ENCODE peak calls at places on chromosomes 12 and 14, in four cellular contexts. One of them, this sample, is unnamed. For H3K27me3, the result is how much of the 10 kb centered on the place peaks cover.

GRCh38 chr12:103879048-103879692 is 38.1 kb upstream of the NT5DC3 start:
- DNase-seq in K562: no peak
- DNase-seq in HCT116: no peak
- DNase-seq in adrenal gland: no peak
- DNase-seq in this sample: no peak

GRCh38 chr12:6465467-6466183 is 4.9 kb downstream of the VAMP1 start:
- DNase-seq in K562: peak
- DNase-seq in HCT116: peak
- DNase-seq in adrenal gland: peak
- DNase-seq in this sample: peak

GRCh38 chr12:119990382-119990874 is 1.4 kb downstream of the BICDL1 start:
- DNase-seq in adrenal gland: no peak
- DNase-seq in K562: no peak
- DNase-seq in HCT116: no peak
- DNase-seq in this sample: no peak

GRCh38 chr12:52903855-52904508 is 894 bp downstream of the KRT8 start:
- DNase-seq in HCT116: no peak
- DNase-seq in adrenal gland: no peak
- DNase-seq in K562: peak
- DNase-seq in this sample: no peak

GRCh38 chr12:112107728-112108447 is 695 bp downstream of the NAA25 start:
- DNase-seq in adrenal gland: peak
- DNase-seq in HCT116: no peak
- DNase-seq in K562: peak
- DNase-seq in this sample: no peak

GRCh38 chr14:21518725-21519124 is 7.4 kb downstream of the SALL2 start:
- DNase-seq in K562: no peak
- DNase-seq in HCT116: no peak
- DNase-seq in adrenal gland: no peak
- DNase-seq in this sample: no peak

GRCh38 chr14:53444677-53445312 is 291.7 kb upstream of the DDHD1 start:
- DNase-seq in K562: no peak
- DNase-seq in adrenal gland: no peak
- DNase-seq in HCT116: no peak
- DNase-seq in this sample: no peak

GRCh38 chr12:47991592-47991991 is 12.7 kb downstream of the COL2A1 start:
- DNase-seq in HCT116: no peak
- DNase-seq in K562: no peak
- DNase-seq in adrenal gland: no peak
- DNase-seq in this sample: no peak

GRCh38 chr12:111440631-111441030 is 34.9 kb downstream of the SH2B3 start:
- DNase-seq in K562: no peak
- DNase-seq in adrenal gland: no peak
- DNase-seq in HCT116: no peak
- DNase-seq in this sample: no peak

GRCh38 chr14:72518809-72519377 is 375.0 kb downstream of the DPF3 start:
- DNase-seq in adrenal gland: no peak
- DNase-seq in HCT116: no peak
- DNase-seq in K562: no peak
- DNase-seq in this sample: no peak

GRCh38 chr12:89461649-89462612 is 62.7 kb downstream of the GALNT4 start:
- DNase-seq in adrenal gland: no peak
- DNase-seq in HCT116: peak
- DNase-seq in K562: peak
- DNase-seq in this sample: no peak

GRCh38 chr14:65277027-65277426 is 135.5 kb upstream of the FUT8 start:
- DNase-seq in K562: no peak
- DNase-seq in adrenal gland: no peak
- DNase-seq in HCT116: no peak
- DNase-seq in this sample: no peak

GRCh38 chr12:24979286-24979685 is 30.4 kb upstream of the BCAT1 start:
- DNase-seq in HCT116: no peak
- DNase-seq in adrenal gland: no peak
- DNase-seq in K562: no peak
- DNase-seq in this sample: no peak

GRCh38 chr12:6891637-6892036 is 13.0 kb upstream of the LRRC23 start:
- DNase-seq in HCT116: no peak
- DNase-seq in adrenal gland: no peak
- DNase-seq in K562: no peak
- DNase-seq in this sample: no peak

GRCh38 chr12:93894391-93895095 is 217.4 kb downstream of the CRADD start:
- DNase-seq in HCT116: no peak
- DNase-seq in adrenal gland: peak
- DNase-seq in K562: no peak
- DNase-seq in this sample: peak

GRCh38 chr12:75190846-75191245 is 18.8 kb downstream of the KCNC2 start:
- DNase-seq in adrenal gland: no peak
- DNase-seq in HCT116: no peak
- DNase-seq in K562: no peak
- DNase-seq in this sample: no peak

GRCh38 chr14:22973217-22974032 is 8.9 kb downstream of the AJUBA start:
- DNase-seq in K562: peak
- DNase-seq in adrenal gland: peak
- DNase-seq in HCT116: no peak
- DNase-seq in this sample: no peak

GRCh38 chr14:24310666-24311604 is at the start of gene LTB4R:
- DNase-seq in adrenal gland: peak
- DNase-seq in HCT116: no peak
- DNase-seq in K562: no peak
- DNase-seq in this sample: no peak

GRCh38 chr14:23066368-23066767 is 9.0 kb upstream of the CDH24 start:
- DNase-seq in K562: no peak
- DNase-seq in adrenal gland: no peak
- DNase-seq in HCT116: no peak
- DNase-seq in this sample: no peak

GRCh38 chr14:101872333-101872732 is 92.0 kb upstream of the DYNC1H1 start:
- DNase-seq in adrenal gland: no peak
- DNase-seq in K562: no peak
- DNase-seq in HCT116: no peak
- DNase-seq in this sample: no peak

GRCh38 chr14:103538291-103539055 is 9.5 kb downstream of the TRMT61A start:
- DNase-seq in adrenal gland: peak
- DNase-seq in HCT116: no peak
- DNase-seq in K562: no peak
- DNase-seq in this sample: no peak

GRCh38 chr12:3491938-3492867 is 1.2 kb downstream of the PRMT8 start:
- DNase-seq in K562: peak
- DNase-seq in adrenal gland: peak
- DNase-seq in HCT116: no peak
- DNase-seq in this sample: no peak

GRCh38 chr12:25995906-25996305 is 37.4 kb downstream of the RASSF8 start:
- DNase-seq in K562: no peak
- DNase-seq in adrenal gland: no peak
- DNase-seq in HCT116: no peak
- DNase-seq in this sample: no peak

GRCh38 chr14:106872619-106873446 is 1346.5 kb downstream of the TMEM121 start:
- DNase-seq in adrenal gland: peak
- DNase-seq in K562: peak
- DNase-seq in HCT116: no peak
- DNase-seq in this sample: no peak

GRCh38 chr12:122060069-122060468 is 18.5 kb upstream of the MLXIP start:
- DNase-seq in HCT116: no peak
- DNase-seq in adrenal gland: no peak
- DNase-seq in K562: no peak
- DNase-seq in this sample: no peak

GRCh38 chr12:107092669-107093546 is 441 bp downstream of the CRY1 start:
- DNase-seq in adrenal gland: peak
- DNase-seq in K562: peak
- DNase-seq in HCT116: no peak
- DNase-seq in this sample: peak

GRCh38 chr12:27607611-27608010 is 83.6 kb downstream of the PPFIBP1 start:
- DNase-seq in adrenal gland: no peak
- DNase-seq in K562: no peak
- DNase-seq in HCT116: no peak
- DNase-seq in this sample: no peak

GRCh38 chr12:68648179-68648578 is 37.5 kb downstream of the RAP1B start:
- DNase-seq in HCT116: no peak
- DNase-seq in K562: no peak
- DNase-seq in adrenal gland: no peak
- DNase-seq in this sample: no peak

GRCh38 chr12:71871116-71871515 is 31.6 kb downstream of the TBC1D15 start:
- DNase-seq in HCT116: no peak
- DNase-seq in adrenal gland: no peak
- DNase-seq in K562: no peak
- DNase-seq in this sample: no peak

GRCh38 chr12:80838024-80838658 is 99.6 kb downstream of the LIN7A start:
- DNase-seq in K562: no peak
- DNase-seq in HCT116: no peak
- DNase-seq in adrenal gland: no peak
- DNase-seq in this sample: no peak

GRCh38 chr14:101033006-101033405 is 129.5 kb upstream of the RTL1 start:
- DNase-seq in adrenal gland: peak
- DNase-seq in K562: no peak
- DNase-seq in HCT116: no peak
- DNase-seq in this sample: no peak

GRCh38 chr14:44446965-44447364 is 60.1 kb downstream of the FSCB start:
- DNase-seq in HCT116: no peak
- DNase-seq in adrenal gland: no peak
- DNase-seq in K562: no peak
- DNase-seq in this sample: no peak

GRCh38 chr14:55071870-55072640 is 20.6 kb downstream of the MAPK1IP1L start:
- DNase-seq in K562: no peak
- DNase-seq in adrenal gland: no peak
- DNase-seq in HCT116: no peak
- DNase-seq in this sample: no peak

GRCh38 chr12:27966870-27967269 is 5.7 kb downstream of the PTHLH start:
- DNase-seq in adrenal gland: no peak
- DNase-seq in HCT116: peak
- DNase-seq in K562: peak
- DNase-seq in this sample: no peak

GRCh38 chr12:110841007-110841406 is 5.8 kb upstream of the CCDC63 start:
- DNase-seq in HCT116: no peak
- DNase-seq in K562: no peak
- DNase-seq in adrenal gland: peak
- DNase-seq in this sample: no peak

DNA sequence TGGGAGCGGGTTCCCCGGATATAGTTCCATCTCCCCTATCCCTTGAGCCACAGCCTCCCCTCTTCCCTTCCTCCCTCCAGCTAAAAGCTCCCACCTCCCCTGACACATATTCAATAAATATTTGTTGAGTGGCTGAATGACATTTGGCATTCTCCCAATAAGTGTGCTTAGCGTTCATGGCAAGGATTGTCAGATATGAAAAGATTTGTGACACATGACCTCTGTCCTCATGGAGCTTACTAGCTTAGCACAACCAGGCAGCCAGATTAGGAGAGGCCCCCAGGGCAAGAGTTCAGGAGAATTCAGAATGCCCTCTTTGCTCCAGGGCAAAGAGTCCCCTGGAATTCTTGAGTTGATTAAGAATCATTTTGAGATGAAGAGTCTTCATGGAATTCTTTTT is 22.5 kb upstream of the SLC6A12 start:
- DNase-seq in K562: no peak
- DNase-seq in adrenal gland: no peak
- DNase-seq in HCT116: no peak
- DNase-seq in this sample: no peak
- H3K4me3 ChIP-seq in K562: no peak
- H3K4me3 ChIP-seq in adrenal gland: no peak
- H3K4me3 ChIP-seq in HCT116: no peak
- H3K4me3 ChIP-seq in this sample: no peak

DNA sequence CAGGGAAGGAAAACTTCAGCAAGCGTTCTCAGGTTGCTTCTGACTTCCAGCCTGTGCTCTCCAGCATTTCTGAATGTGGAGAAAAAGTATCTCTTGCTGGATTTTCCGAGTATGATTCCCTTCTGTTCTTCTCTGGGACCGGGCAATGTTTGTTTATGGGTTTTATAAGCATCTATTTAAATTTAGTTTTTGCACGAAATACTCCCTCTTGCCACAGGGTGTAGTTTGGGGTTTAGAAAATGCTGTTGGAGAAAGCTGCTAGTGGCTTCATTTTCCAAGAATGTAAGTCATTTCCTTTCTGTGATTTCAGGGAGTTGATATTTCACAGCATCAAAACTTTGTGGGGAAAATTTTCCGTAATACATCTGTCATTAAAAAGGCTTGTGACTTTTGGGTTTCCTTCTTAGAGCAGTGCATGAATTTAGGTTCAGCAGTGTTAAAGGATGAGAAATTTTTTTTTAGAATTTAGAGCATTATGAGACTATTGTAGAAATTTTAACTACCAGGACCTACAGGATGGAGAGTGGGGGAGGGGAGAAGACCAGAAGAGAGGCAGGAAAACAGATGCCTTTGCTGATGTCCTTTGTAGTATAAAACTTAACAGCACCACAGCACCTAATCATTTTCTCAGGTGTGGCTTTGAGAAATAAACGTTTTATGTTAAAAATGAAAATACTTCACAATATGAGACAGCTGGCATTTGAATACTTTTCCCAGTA is 1.5 kb downstream of the FRMD6 start:
- DNase-seq in HCT116: no peak
- DNase-seq in adrenal gland: no peak
- DNase-seq in K562: peak
- DNase-seq in this sample: no peak
- H3K27me3 ChIP-seq in HCT116: under half
- H3K27me3 ChIP-seq in adrenal gland: under half
- H3K27me3 ChIP-seq in K562: under half
- H3K27me3 ChIP-seq in this sample: under half

DNA sequence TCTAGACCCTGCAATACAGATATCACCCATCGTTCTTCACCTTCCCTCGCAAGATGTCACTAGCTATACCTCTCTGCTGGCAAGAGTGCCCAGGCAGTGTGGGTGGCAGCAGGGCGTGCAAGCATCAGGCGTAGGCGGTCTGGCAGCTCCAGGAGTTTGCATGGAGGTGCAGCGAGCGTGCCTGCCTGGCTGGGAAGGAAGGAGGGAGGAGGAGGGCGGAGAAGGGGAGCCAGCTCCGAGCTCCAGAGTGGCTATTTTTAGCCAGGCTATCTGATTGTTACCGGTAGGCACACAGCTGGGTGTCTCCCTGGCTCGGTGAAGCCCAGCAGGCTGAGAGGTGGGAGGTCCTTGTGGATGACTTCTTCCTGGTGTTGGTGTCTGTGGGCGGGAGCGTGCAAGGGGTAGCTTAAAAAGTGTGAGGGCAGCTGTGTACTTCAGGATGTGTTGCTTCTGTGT is 6.2 kb downstream of the FOXJ2 start:
- DNase-seq in adrenal gland: peak
- DNase-seq in K562: peak
- DNase-seq in HCT116: no peak
- DNase-seq in this sample: no peak
- TF ChIP-seq POLR2A in adrenal gland: peak
- TF ChIP-seq POLR2A in K562: no peak
- TF ChIP-seq POLR2A in HCT116: no peak
- TF ChIP-seq POLR2A in this sample: no peak

GRCh38 chr14:71005076-71005475 is 97.8 kb downstream of the PCNX1 start:
- DNase-seq in adrenal gland: no peak
- DNase-seq in HCT116: no peak
- DNase-seq in K562: no peak
- DNase-seq in this sample: no peak

GRCh38 chr14:71006200-71006563 is 98.9 kb downstream of the PCNX1 start:
- DNase-seq in K562: no peak
- DNase-seq in adrenal gland: no peak
- DNase-seq in HCT116: no peak
- DNase-seq in this sample: no peak

GRCh38 chr14:71001742-71002141 is 94.5 kb downstream of the PCNX1 start:
- DNase-seq in K562: peak
- DNase-seq in HCT116: no peak
- DNase-seq in adrenal gland: no peak
- DNase-seq in this sample: no peak

GRCh38 chr14:71004481-71004880 is 97.2 kb downstream of the PCNX1 start:
- DNase-seq in adrenal gland: no peak
- DNase-seq in K562: no peak
- DNase-seq in HCT116: no peak
- DNase-seq in this sample: no peak

GRCh38 chr14:71003156-71003555 is 95.9 kb downstream of the PCNX1 start:
- DNase-seq in adrenal gland: no peak
- DNase-seq in K562: no peak
- DNase-seq in HCT116: no peak
- DNase-seq in this sample: no peak
- H3K4me3 ChIP-seq in adrenal gland: no peak
- H3K4me3 ChIP-seq in K562: no peak
- H3K4me3 ChIP-seq in HCT116: no peak
- H3K4me3 ChIP-seq in this sample: no peak

This sample was measured in tibial nerve.